ENCODE peak calls at places on chromosomes 2 and 18, in five cellular contexts. A is IMR-90, I is neuronal stem cell, V is H1, N is trophoblast cell. K is an unnamed sample.

GRCh38 chr18:29226201-29226600 is 1049.3 kb upstream of the CDH2 start:
- DNase-seq in V (no peak), A (peak; percentile 21), I (no peak), N (peak; percentile 55), K (no peak)

GRCh38 chr2:205758498-205758897 is 76.2 kb downstream of the NRP2 start:
- DNase-seq in I (no peak), N (peak; percentile 4), V (no peak), A (no peak), K (no peak)

GRCh38 chr2:45291283-45291682 is 282.0 kb upstream of the SIX2 start:
- DNase-seq in N (no peak), I (no peak), A (peak; percentile 51), V (no peak), K (no peak)

GRCh38 chr2:69509011-69509749 is 71.9 kb upstream of the NFU1 start:
- DNase-seq in N (no peak), A (peak; percentile 32), V (no peak), I (no peak), K (no peak)

GRCh38 chr18:54942144-54942543 is 17.1 kb downstream of the CCDC68 start:
- DNase-seq in A (no peak), I (no peak), N (no peak), V (no peak), K (no peak)

GRCh38 chr2:241619602-241620418 is 17.1 kb downstream of the THAP4 start:
- DNase-seq in V (no peak), N (no peak), I (no peak), A (no peak), K (no peak)

GRCh38 chr18:24964213-24964612 is 387.8 kb downstream of the ZNF521 start:
- DNase-seq in N (no peak), V (no peak), A (no peak), I (no peak), K (no peak)

GRCh38 chr18:48228301-48228715 is 180.9 kb downstream of the ZBTB7C start:
- DNase-seq in V (no peak), N (no peak), A (no peak), I (no peak), K (no peak)

GRCh38 chr2:58449286-58450010 is 208.3 kb upstream of the FANCL start:
- DNase-seq in I (no peak), V (no peak), N (no peak), A (no peak), K (no peak)

GRCh38 chr18:43012951-43013350 is 102.5 kb downstream of the RIT2 start:
- DNase-seq in I (no peak), V (no peak), A (no peak), N (no peak), K (peak; percentile 38)

DNA sequence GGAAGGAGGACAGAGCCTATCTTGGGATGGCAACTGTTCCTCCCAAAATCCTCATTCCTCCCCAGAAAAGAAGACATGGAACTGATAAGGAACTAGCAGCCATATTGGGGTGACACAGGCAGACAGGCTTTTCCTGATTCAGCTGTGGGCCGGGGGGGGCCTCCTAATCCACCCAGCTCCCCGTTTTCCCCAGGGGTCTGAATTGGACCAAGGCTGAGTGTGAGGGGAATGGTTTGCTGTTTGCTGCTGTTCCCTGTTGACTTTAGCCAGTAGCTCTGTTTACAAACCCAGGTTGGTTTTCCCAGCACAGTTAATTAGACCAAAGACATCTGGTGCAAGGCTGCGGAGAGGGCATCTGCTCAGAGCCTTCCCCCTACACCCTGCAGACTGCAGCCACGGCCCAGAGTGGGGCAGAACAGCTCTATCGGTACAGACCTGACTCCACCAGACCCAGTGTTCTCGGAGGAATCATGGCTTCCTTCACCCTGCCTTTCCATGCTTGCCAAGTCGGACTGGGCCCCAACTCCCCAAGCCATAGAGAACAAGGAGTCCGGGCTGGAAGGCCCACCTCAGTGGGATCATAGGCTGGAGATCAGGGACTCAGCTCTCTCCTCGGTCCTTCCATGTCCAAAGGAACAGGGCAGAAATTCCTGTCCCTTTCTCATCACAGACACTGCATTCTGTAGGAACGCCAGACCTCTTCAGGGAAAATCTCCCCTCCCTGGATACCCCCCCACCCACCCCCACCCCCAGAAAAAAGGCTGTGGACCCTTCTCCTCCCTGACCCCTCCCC is 1.7 kb upstream of the PKDCC start:
- DNase-seq in V (no peak), N (no peak), I (no peak), A (no peak), K (peak; percentile 66)
- H3K18ac ChIP-seq in V (peak overlapping the region; percentile 100), N (peak overlapping the region; percentile 8), I (peak overlapping the region; percentile 93), A (peak overlapping the region; percentile 18), K (peak overlapping the region; percentile 44)

GRCh38 chr2:201780674-201781582 is at the start of gene ALS2:
- DNase-seq in A (peak; percentile 100), N (peak; percentile 99), I (peak; percentile 98), V (peak; percentile 94), K (peak; percentile 98)
- H3K14ac ChIP-seq in A (peak within 1 kb of the TSS; percentile 95), N (peak within 1 kb of the TSS; percentile 93), I (peak within 1 kb of the TSS; percentile 73), V (no peak within 1 kb of the TSS), K (no peak within 1 kb of the TSS)

GRCh38 chr2:85413592-85414421 is 3.6 kb upstream of the CAPG start:
- DNase-seq in I (no peak), N (peak; percentile 65), A (peak; percentile 46), V (no peak), K (peak; percentile 63)
- H3K4me3 ChIP-seq in I (no peak overlapping the region), N (peak overlapping the region; percentile 81), A (peak overlapping the region; percentile 53), V (peak overlapping the region; percentile 75), K (peak overlapping the region; percentile 88)

DNA sequence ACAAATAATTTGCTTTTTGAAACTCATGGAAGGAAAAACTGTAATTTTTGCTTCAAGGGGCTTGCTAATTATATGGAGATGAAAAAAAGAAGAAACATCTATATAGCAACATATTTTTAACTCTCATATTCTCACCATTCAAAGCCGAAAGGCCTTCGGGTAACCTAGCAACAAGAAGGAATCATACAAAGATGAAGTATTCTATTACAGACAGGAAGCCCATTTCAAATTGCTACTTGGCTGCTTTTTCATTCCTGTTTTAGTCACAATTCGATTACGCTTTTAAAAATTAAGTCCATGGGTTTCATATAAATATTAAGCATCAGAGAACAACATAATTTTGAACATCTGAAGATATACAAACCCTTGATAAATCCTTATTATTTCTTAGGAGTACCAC is 39.1 kb upstream of the RNU4ATAC start:
- DNase-seq in V (no peak), A (no peak), I (no peak), N (no peak), K (no peak)
- H3K18ac ChIP-seq in V (no peak overlapping the region), A (no peak overlapping the region), I (no peak overlapping the region), N (no peak overlapping the region), K (no peak overlapping the region)

GRCh38 chr18:76494541-76495403 is at the start of gene ZNF516:
- DNase-seq in A (peak; percentile 34), N (no peak), I (peak; percentile 65), V (no peak), K (peak; percentile 64)
- H3K14ac ChIP-seq in A (peak within 1 kb of the TSS; percentile 97), N (peak within 1 kb of the TSS; percentile 57), I (peak within 1 kb of the TSS; percentile 85), V (no peak within 1 kb of the TSS), K (peak within 1 kb of the TSS; percentile 95)

K was measured in mesenchymal stem cell.